ENCODE peak calls at places on chromosomes 3 and 15, in five cellular contexts. W is WTC11, G is HepG2, U is K562, M is H1. Y is an unnamed sample.

GRCh38 chr3:16802382-16802781 is 82.4 kb upstream of the PLCL2 start:
- DNase-seq in W (no peak), G (no peak), U (no peak), M (no peak), Y (no peak)

GRCh38 chr3:190294030-190294429 is 28.2 kb downstream of the CLDN1 start:
- DNase-seq in W (no peak), G (no peak), U (no peak), M (no peak), Y (no peak)

GRCh38 chr15:92268900-92269299 is 124.8 kb upstream of the ST8SIA2 start:
- DNase-seq in W (peak), G (no peak), U (no peak), M (no peak), Y (peak)

GRCh38 chr3:124639406-124640237 is 90.6 kb upstream of the UMPS start:
- DNase-seq in W (no peak), G (no peak), U (no peak), M (no peak), Y (no peak)

GRCh38 chr15:76674883-76675282 is 230.3 kb downstream of the SCAPER start:
- DNase-seq in W (no peak), G (no peak), U (no peak), M (no peak), Y (no peak)

GRCh38 chr15:89321521-89322410 is 12.9 kb downstream of the POLG start:
- DNase-seq in W (no peak), G (peak), U (no peak), M (no peak), Y (peak)

GRCh38 chr3:115627180-115628074 is 4.1 kb downstream of the GAP43 start:
- DNase-seq in W (no peak), G (no peak), U (no peak), M (no peak), Y (peak)

GRCh38 chr3:122942937-122943827 is 84.4 kb downstream of the SEMA5B start:
- DNase-seq in W (peak), G (peak), U (peak), M (peak), Y (peak)

GRCh38 chr3:98565237-98565643 is 28.2 kb downstream of the CPOX start:
- DNase-seq in W (no peak), G (no peak), U (no peak), M (no peak), Y (no peak)

GRCh38 chr15:52097176-52097575 is 15.4 kb downstream of the BCL2L10 start:
- DNase-seq in W (no peak), G (no peak), U (peak), M (no peak), Y (no peak)

GRCh38 chr3:152121292-152121654 is 147.5 kb upstream of the MBNL1 start:
- DNase-seq in W (no peak), G (no peak), U (no peak), M (no peak), Y (no peak)

GRCh38 chr3:162302983-162303624 is 806.5 kb downstream of the OTOL1 start:
- DNase-seq in W (no peak), G (no peak), U (no peak), M (no peak), Y (no peak)

GRCh38 chr3:142963266-142964149 is at the start of gene PAQR9:
- DNase-seq in W (peak), G (peak), U (peak), M (no peak), Y (peak)

GRCh38 chr3:28476194-28476593 is 127.6 kb upstream of the AZI2 start:
- DNase-seq in W (no peak), G (peak), U (peak), M (no peak), Y (peak)

GRCh38 chr3:177466076-177466475 is 268.8 kb upstream of the TBL1XR1 start:
- DNase-seq in W (no peak), G (no peak), U (no peak), M (no peak), Y (no peak)

GRCh38 chr3:122957707-122958210 is 69.8 kb downstream of the SEMA5B start:
- DNase-seq in W (no peak), G (no peak), U (no peak), M (no peak), Y (no peak)

GRCh38 chr3:99920530-99921376 is 103.1 kb downstream of the CMSS1 start:
- DNase-seq in W (peak), G (peak), U (no peak), M (no peak), Y (peak)

GRCh38 chr15:101162701-101163483 is 89.0 kb downstream of the CHSY1 start:
- DNase-seq in W (no peak), G (no peak), U (no peak), M (no peak), Y (no peak)

GRCh38 chr3:157311633-157312365 is 124.9 kb upstream of the PTX3 start:
- DNase-seq in W (no peak), G (no peak), U (no peak), M (no peak), Y (no peak)

GRCh38 chr3:141379250-141379872 is 11.1 kb downstream of the ZBTB38 start:
- DNase-seq in W (no peak), G (no peak), U (no peak), M (no peak), Y (no peak)

GRCh38 chr3:11650391-11650790 is 6.7 kb upstream of the VGLL4 start:
- DNase-seq in W (no peak), G (no peak), U (no peak), M (no peak), Y (no peak)

GRCh38 chr3:11467875-11468274 is 175.8 kb downstream of the VGLL4 start:
- DNase-seq in W (no peak), G (no peak), U (no peak), M (no peak), Y (no peak)

GRCh38 chr3:133271491-133271890 is 128.4 kb upstream of the BFSP2 start:
- DNase-seq in W (no peak), G (no peak), U (no peak), M (no peak), Y (peak)

GRCh38 chr3:133859381-133860245 is 36.1 kb downstream of the RAB6B start:
- DNase-seq in W (no peak), G (no peak), U (no peak), M (no peak), Y (no peak)

GRCh38 chr3:146161725-146162047 is 702 bp upstream of the PLOD2 start:
- DNase-seq in W (no peak), G (peak), U (no peak), M (no peak), Y (peak)

GRCh38 chr3:71851878-71852277 is 66.9 kb upstream of the PROK2 start:
- DNase-seq in W (no peak), G (no peak), U (no peak), M (no peak), Y (no peak)

GRCh38 chr15:82647835-82648256 is 683 bp upstream of the CPEB1 start:
- DNase-seq in W (peak), G (no peak), U (peak), M (no peak), Y (peak)

GRCh38 chr3:42491876-42492507 is 10.5 kb upstream of the VIPR1 start:
- DNase-seq in W (no peak), G (no peak), U (no peak), M (no peak), Y (no peak)

GRCh38 chr15:80996247-80996646 is 4.5 kb upstream of the TLNRD1 start:
- DNase-seq in W (no peak), G (no peak), U (peak), M (no peak), Y (peak)

GRCh38 chr3:87361956-87362355 is 85.6 kb upstream of the POU1F1 start:
- DNase-seq in W (no peak), G (no peak), U (no peak), M (no peak), Y (no peak)

GRCh38 chr3:110327870-110328269 is 743.7 kb upstream of the NECTIN3 start:
- DNase-seq in W (no peak), G (no peak), U (no peak), M (no peak), Y (no peak)

GRCh38 chr15:35308802-35309201 is 223.7 kb upstream of the NANOGP8 start:
- DNase-seq in W (no peak), G (no peak), U (no peak), M (no peak), Y (no peak)

GRCh38 chr3:197847866-197848401 is 56.9 kb downstream of the LRCH3 start:
- DNase-seq in W (no peak), G (no peak), U (no peak), M (no peak), Y (no peak)

GRCh38 chr15:58244546-58244945 is 106.4 kb downstream of the AQP9 start:
- DNase-seq in W (no peak), G (no peak), U (no peak), M (no peak), Y (no peak)

GRCh38 chr3:105406268-105406667 is 39.6 kb downstream of the ALCAM start:
- DNase-seq in W (no peak), G (no peak), U (no peak), M (no peak), Y (no peak)

GRCh38 chr3:47005212-47006144 is 26.0 kb downstream of the NBEAL2 start:
- DNase-seq in W (no peak), G (no peak), U (no peak), M (no peak), Y (no peak)

GRCh38 chr3:147735662-147736061 is 326.5 kb downstream of the ZIC1 start:
- DNase-seq in W (no peak), G (no peak), U (no peak), M (no peak), Y (peak)

GRCh38 chr3:184423567-184423966 is 43.7 kb downstream of the CHRD start:
- DNase-seq in W (no peak), G (no peak), U (no peak), M (no peak), Y (no peak)

GRCh38 chr3:82144811-82145210 is 383.4 kb upstream of the GBE1 start:
- DNase-seq in W (no peak), G (no peak), U (no peak), M (no peak), Y (no peak)

GRCh38 chr3:58041826-58042324 is 33.7 kb downstream of the FLNB start:
- DNase-seq in W (no peak), G (peak), U (no peak), M (no peak), Y (peak)
- TF ChIP-seq CREB1 in W (no peak), G (no peak), U (no peak), M (no peak), Y (no peak)

DNA sequence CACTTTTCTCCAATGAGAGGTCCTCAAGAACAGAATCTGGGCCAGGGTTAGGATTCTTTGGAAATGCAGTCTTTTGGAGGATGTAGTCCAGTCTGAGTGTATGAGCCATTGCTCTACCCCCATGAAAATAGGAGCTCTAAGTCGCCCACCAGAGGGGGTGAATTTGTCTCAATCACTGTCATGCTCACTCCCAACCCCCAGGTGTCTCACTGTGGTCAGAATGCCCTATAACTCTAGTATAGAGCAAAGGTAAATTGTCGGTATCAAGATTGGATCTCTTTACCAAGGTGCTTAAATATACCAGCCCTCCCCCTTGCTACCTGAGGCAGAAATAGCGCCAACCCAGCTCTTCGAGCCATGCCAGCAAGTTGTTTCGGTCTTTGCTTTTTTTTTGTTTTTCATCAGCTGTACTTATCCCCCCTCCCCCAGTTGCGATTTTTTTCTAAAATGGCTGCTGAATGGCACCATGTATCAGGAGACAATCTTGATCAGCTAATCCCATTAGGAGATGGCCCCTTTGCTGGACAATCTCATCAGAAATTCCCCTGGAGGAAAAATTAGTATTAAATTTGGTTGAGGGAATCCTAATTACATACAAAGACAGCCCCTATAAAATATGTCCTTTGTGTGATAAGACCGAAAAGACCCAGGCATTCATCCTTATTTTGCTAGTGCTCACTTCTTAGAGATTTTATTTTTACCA is 130.7 kb downstream of the EBLN2 start:
- DNase-seq in W (peak), G (peak), U (peak), M (peak), Y (peak)
- TF ChIP-seq CTCF in W (peak), G (peak), U (peak), M (peak), Y (peak)

DNA sequence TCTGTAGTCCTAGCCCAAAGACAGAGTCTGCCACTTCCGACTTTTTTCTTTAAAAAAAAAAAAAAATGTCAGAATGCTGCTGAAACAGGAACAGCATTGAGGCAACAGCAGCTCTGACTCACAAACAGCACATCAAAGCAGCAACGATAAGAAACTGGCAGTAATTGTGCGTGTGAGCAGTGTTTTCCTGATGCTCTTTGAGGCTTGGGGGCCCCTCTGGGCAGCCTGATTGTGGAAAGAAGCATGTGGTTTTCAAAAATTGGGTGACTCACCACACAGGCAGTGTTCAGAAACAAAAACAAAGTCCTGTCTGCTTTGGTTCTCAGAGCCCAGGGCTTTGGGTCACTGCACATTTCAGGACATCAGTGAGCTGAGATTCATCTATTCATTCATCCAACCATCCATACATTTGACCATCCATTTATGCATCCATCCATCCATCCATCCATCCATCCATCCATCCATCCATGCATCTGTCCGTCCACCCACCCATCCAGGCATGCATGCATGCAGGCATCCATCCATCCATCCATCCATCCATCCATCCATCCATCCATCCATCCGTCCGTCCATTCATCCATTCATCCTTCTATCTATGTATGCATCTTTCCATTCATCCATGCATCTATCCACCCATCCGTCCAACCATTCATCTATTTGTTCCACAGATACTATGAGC is 308.4 kb downstream of the RPLP1 start:
- DNase-seq in W (no peak), G (peak), U (no peak), M (no peak), Y (no peak)
- TF ChIP-seq CREB1 in W (no peak), G (no peak), U (no peak), M (no peak), Y (no peak)

DNA sequence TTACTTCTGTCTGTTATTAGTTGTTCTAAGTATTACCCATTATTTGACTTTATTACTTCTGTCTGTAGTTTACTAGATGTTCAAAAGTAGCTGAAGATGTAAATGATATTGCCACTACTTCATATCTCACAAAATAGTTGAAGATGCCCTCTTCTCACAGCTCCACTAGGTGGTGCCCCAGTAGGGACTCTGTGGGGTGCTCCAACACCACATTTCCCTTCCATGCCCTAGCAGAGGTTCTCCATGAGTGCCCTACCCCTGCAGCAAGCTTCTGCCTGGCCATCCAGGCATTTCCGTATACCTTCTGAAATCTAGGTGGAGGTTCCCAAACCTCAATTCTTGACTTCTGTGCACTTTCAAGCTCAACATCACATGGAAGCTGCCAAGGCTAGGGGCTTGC is 80.8 kb downstream of the KCNH8 start:
- DNase-seq in W (peak), G (no peak), U (no peak), M (no peak), Y (no peak)
- TF ChIP-seq CTCF in W (no peak), G (peak), U (no peak), M (peak), Y (peak)

DNA sequence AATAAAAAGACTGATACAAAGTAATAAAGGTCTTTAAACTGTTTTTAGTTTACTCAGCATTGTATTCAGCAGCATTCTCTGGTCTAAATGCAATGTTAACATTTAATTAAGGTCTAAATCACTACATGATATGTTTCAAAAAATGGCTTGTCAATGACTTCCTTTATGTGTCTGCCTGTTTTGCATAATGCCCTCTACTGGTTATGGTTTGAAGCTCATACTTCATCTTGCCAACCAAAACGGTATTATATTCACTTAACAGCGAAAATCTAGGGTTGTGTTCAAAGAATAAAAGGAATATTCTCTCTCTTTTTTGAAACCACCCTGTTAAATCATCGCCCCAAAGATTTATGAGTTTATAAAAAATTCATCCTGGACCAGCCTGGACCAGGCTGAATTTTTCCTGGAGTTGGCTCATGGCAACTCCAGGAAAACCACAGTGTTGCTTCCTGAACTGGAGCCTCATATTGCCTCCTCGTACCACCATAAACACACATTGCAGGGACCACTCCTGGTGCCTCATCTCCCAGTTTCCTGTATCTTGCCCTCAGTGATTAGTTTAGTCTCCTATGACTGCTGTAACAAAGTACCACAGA is 6.7 kb upstream of the NCEH1 start:
- DNase-seq in W (no peak), G (peak), U (no peak), M (no peak), Y (no peak)
- TF ChIP-seq CREB1 in W (no peak), G (no peak), U (no peak), M (no peak), Y (no peak)

DNA sequence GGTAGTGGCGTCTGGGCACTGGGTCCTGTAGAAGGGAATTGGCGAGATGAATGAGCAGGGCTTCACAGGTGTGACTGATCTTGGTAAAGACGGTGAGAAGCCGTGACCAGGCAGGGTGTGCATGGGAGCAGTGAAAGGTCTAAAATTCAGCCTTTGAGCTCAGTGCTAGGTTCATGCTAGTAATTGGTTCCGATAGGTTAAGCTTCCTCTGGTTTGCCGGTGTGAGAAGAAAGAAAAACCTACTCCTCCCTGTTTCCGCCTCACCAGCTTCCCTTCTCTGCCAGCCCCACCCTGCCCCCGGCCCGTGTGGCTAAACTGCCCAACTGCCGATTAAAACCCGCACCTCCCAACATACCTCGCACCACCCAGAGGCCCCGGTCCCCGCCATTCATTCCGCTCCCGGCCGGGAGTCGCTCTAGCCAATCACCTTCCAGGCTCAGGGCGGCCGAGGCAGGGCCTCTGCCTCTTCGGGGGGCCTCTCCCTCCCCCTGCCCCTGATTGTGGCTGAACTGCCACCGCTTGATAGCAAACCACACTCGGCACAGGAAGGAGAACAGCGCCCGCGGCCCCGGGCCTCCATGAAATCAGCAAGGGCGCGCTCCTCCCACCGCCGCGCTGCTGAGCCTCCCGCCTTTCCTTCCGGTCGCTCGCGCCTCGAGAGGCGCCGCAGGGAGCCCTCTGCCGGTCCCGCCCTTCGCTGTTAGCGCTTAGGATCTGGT is 7.3 kb upstream of the NRROS start:
- DNase-seq in W (peak), G (peak), U (peak), M (peak), Y (peak)
- TF ChIP-seq CTCF in W (no peak), G (peak), U (no peak), M (no peak), Y (no peak)

GRCh38 chr15:71348597-71348996 is 233.3 kb downstream of the THSD4 start:
- DNase-seq in W (no peak), G (no peak), U (no peak), M (no peak), Y (peak)
- TF ChIP-seq CREB1 in W (no peak), G (no peak), U (no peak), M (no peak), Y (no peak)

DNA sequence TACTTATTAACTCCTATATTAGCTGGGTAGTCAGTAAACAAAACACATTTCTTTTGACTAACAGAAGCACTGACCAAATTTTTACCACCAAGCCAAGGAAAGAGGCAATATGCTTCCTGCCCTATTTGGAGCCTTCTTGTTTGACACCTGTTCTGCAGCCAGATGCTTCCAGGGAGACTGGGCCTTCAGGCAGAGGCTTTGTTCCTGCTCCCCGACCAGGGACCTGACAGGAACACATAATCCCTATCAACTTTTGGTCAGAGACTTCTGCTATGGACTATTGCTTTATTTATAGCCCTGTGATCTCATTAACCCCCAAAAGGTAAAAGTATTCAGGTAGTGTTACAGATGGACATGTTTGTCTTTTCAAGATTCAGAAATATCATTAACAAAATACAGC is 541.3 kb downstream of the NTRK3 start:
- DNase-seq in W (no peak), G (no peak), U (no peak), M (no peak), Y (no peak)
- TF ChIP-seq CTCF in W (no peak), G (no peak), U (no peak), M (no peak), Y (no peak)

Y was measured in GM23338.